ENCODE peak calls at places on chromosomes 11 and 22, in five cellular contexts. C is brain microvascular endothelial cell, H is GM12865, T is fibroblast of lung, O is AG10803. Y is an unnamed sample.

GRCh38 chr11:78419327-78419726 is 1.7 kb upstream of the GAB2 start:
- DNase-seq in C (peak; percentile 98), H (no peak), T (peak; percentile 98), O (peak; percentile 97), Y (peak; percentile 89)

GRCh38 chr11:120142072-120142423 is 4.1 kb upstream of the TRIM29 start:
- DNase-seq in C (no peak), H (no peak), T (no peak), O (no peak), Y (no peak)

GRCh38 chr22:22684605-22685561 is 40.5 kb downstream of the GGTLC2 start:
- DNase-seq in C (peak; percentile 34), H (peak; percentile 59), T (peak; percentile 47), O (peak; percentile 76), Y (peak; percentile 79)

GRCh38 chr11:120546312-120547205 is 35.0 kb downstream of the GRIK4 start:
- DNase-seq in C (peak; percentile 94), H (no peak), T (peak; percentile 98), O (peak; percentile 97), Y (peak; percentile 83)

GRCh38 chr11:57126766-57127400 is 54.9 kb upstream of the LRRC55 start:
- DNase-seq in C (no peak), H (no peak), T (no peak), O (no peak), Y (no peak)

GRCh38 chr11:33976351-33977199 is 75.0 kb upstream of the CAPRIN1 start:
- DNase-seq in C (no peak), H (no peak), T (peak; percentile 38), O (peak; percentile 92), Y (no peak)

GRCh38 chr11:66061268-66061667 is 8.8 kb upstream of the PACS1 start:
- DNase-seq in C (no peak), H (no peak), T (no peak), O (no peak), Y (no peak)

GRCh38 chr11:75350743-75351540 is 519 bp downstream of the ARRB1 start:
- DNase-seq in C (no peak), H (no peak), T (peak; percentile 49), O (peak; percentile 46), Y (no peak)

GRCh38 chr11:119144825-119145476 is 3.9 kb upstream of the ABCG4 start:
- DNase-seq in C (peak; percentile 67), H (peak; percentile 77), T (peak; percentile 71), O (peak; percentile 67), Y (no peak)

GRCh38 chr11:1549355-1550330 is 22.4 kb downstream of the DUSP8 start:
- DNase-seq in C (no peak), H (no peak), T (no peak), O (no peak), Y (no peak)

GRCh38 chr22:49137216-49137840 is 690.3 kb downstream of the BRD1 start:
- DNase-seq in C (no peak), H (no peak), T (no peak), O (no peak), Y (no peak)

GRCh38 chr11:10108901-10109665 is 184.9 kb downstream of the SBF2 start:
- DNase-seq in C (no peak), H (no peak), T (peak; percentile 17), O (peak; percentile 90), Y (peak; percentile 25)

GRCh38 chr11:4695442-4695841 is 2.2 kb downstream of the OR51E2 start:
- DNase-seq in C (no peak), H (no peak), T (peak; percentile 4), O (no peak), Y (no peak)

GRCh38 chr11:4699697-4700435 is 2.2 kb upstream of the OR51E2 start:
- DNase-seq in C (no peak), H (peak; percentile 74), T (no peak), O (no peak), Y (no peak)

GRCh38 chr11:4700436-4700820 is 2.8 kb upstream of the OR51E2 start:
- DNase-seq in C (no peak), H (no peak), T (no peak), O (no peak), Y (no peak)

DNA sequence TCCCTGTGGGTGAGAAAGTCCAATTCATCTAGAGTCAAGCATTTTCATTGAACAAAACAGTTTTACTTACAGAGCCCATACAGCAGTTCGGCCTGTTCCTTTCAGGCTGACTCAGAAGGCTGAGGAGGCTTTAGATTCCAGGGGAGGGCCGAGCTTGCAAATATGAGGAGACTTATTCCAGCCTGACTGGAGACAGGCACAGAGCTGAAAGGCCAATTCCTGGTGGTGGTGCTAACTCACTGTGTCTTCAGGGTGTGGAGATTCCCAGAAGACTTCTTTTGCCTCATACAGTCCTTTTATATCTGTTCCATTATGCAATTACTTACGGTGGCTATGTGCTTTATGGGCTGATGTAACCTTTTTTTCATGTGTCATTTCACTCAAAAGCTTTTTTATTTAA is at the start of gene OR51E2:
- DNase-seq in C (peak; percentile 90), H (no peak), T (peak; percentile 28), O (peak; percentile 1), Y (no peak)
- TF ChIP-seq CTCF in C (peak; percentile 24), H (no peak), T (no peak), O (no peak), Y (no peak)

GRCh38 chr11:92342034-92342433 is 117.4 kb downstream of the FAT3 start:
- DNase-seq in C (no peak), H (no peak), T (no peak), O (no peak), Y (no peak)

GRCh38 chr11:92342886-92343285 is 118.3 kb downstream of the FAT3 start:
- DNase-seq in C (no peak), H (no peak), T (no peak), O (no peak), Y (no peak)

GRCh38 chr11:92346220-92346619 is 121.6 kb downstream of the FAT3 start:
- DNase-seq in C (no peak), H (no peak), T (no peak), O (no peak), Y (no peak)

GRCh38 chr11:92340839-92341238 is 116.2 kb downstream of the FAT3 start:
- DNase-seq in C (peak; percentile 43), H (peak; percentile 28), T (no peak), O (peak; percentile 22), Y (no peak)
- TF ChIP-seq CTCF in C (peak; percentile 80), H (peak; percentile 46), T (peak; percentile 14), O (peak; percentile 39), Y (peak; percentile 10)

GRCh38 chr11:19739872-19740271 is 27.2 kb downstream of the NAV2 start:
- DNase-seq in C (no peak), H (no peak), T (peak; percentile 12), O (peak; percentile 26), Y (no peak)
- TF ChIP-seq CTCF in C (peak; percentile 75), H (no peak), T (peak; percentile 24), O (peak; percentile 54), Y (peak; percentile 35)

GRCh38 chr11:77072851-77073327 is 6.1 kb downstream of the CAPN5 start:
- DNase-seq in C (no peak), H (no peak), T (no peak), O (no peak), Y (no peak)

GRCh38 chr11:77074205-77074604 is 7.4 kb downstream of the CAPN5 start:
- DNase-seq in C (no peak), H (no peak), T (no peak), O (no peak), Y (no peak)

GRCh38 chr11:77074626-77075221 is 8.0 kb downstream of the CAPN5 start:
- DNase-seq in C (no peak), H (no peak), T (no peak), O (peak; percentile 13), Y (no peak)

GRCh38 chr11:77071671-77072605 is 5.2 kb downstream of the CAPN5 start:
- DNase-seq in C (peak; percentile 7), H (no peak), T (no peak), O (peak; percentile 15), Y (no peak)

DNA sequence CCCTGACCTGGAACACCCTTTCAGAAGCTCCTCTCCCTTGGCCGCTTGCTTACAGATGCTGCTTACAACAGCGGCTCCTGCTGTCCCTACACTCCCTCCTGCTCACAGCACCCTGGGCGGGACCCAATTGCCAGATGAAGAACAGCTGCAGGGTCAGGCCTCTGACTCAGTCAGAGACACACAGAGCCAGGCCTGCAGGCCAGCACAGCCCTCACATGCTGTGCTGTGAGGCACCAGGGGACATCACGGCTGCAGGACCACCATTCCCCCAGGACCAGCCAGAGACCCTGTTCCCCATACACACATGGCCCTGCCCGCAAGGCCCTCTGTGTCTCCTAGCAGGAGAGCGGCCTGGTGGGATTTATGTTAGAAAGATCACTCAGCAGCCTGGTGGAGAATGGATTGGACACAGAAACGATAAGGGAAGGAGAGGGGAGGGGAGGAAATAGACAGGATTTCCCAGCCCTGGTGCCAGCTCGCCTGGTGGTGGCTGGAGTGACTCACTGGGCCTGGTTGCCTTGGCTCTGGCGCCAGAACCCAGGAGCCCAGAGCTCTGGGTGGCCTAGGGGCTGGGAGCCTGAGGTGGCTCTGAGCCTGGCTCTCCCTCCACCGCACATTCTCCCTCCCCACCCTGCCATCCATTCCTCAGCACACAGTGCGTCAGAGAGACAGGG is 6.7 kb downstream of the CAPN5 start:
- DNase-seq in C (peak; percentile 88), H (no peak), T (peak; percentile 93), O (peak; percentile 95), Y (peak; percentile 89)
- TF ChIP-seq CTCF in C (peak; percentile 86), H (no peak), T (peak; percentile 72), O (peak; percentile 77), Y (peak; percentile 89)

GRCh38 chr22:46661221-46661851 is 41.1 kb downstream of the GRAMD4 start:
- DNase-seq in C (peak; percentile 66), H (no peak), T (peak; percentile 62), O (no peak), Y (no peak)
- TF ChIP-seq CTCF in C (no peak), H (no peak), T (no peak), O (no peak), Y (no peak)

GRCh38 chr11:71179877-71180276 is 72.5 kb downstream of the SHANK2 start:
- DNase-seq in C (no peak), H (no peak), T (no peak), O (no peak), Y (no peak)
- TF ChIP-seq CTCF in C (no peak), H (no peak), T (no peak), O (no peak), Y (no peak)

DNA sequence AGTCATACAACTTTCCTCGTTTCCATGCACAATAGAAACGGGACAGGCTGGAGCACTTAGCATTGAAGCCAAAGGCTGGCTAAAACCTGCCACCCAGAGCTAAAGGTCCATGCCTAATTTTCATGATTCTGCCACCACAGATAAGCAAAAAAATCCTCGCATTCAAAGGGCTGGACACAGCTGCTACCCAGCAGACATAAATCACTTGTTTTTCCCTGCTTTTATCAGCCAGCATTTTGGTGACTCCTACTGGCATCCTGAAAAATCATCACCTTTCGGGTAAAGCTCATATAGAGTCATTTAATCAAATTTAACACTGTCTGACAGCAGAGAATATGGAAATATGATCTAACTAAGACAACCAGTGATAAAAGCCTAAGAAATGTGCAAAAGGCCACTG is 37.9 kb downstream of the ALG9 start:
- DNase-seq in C (peak; percentile 3), H (no peak), T (no peak), O (no peak), Y (no peak)
- TF ChIP-seq CTCF in C (peak; percentile 26), H (no peak), T (no peak), O (peak; percentile 20), Y (peak; percentile 22)

GRCh38 chr11:117809236-117810055 is 12.4 kb upstream of the DSCAML1 start:
- DNase-seq in C (peak; percentile 32), H (peak; percentile 27), T (peak; percentile 32), O (peak; percentile 40), Y (no peak)
- TF ChIP-seq CTCF in C (peak; percentile 74), H (peak; percentile 15), T (peak; percentile 11), O (peak; percentile 52), Y (peak; percentile 41)